ENCODE peak calls at places on chromosomes 4 and X, in seven cellular contexts. G, H, M, Q, W, U and I are unnamed samples. For H3K27me3, the result is how much of the 10 kb centered on the place peaks cover.

GRCh38 chr4:119627267-119628190 is 1.1 kb downstream of the PDE5A start:
- DNase-seq in G (no peak), H (peak), M (peak), Q (peak), W (no peak), U (peak), I (no peak)

GRCh38 chrX:120269379-120270035 is 18.9 kb downstream of the ZBTB33 start:
- DNase-seq in G (no peak), H (no peak), M (no peak), Q (no peak), W (no peak), U (no peak), I (no peak)

GRCh38 chrX:22666441-22666840 is 333.3 kb upstream of the DDX53 start:
- DNase-seq in G (peak), H (no peak), M (no peak), Q (no peak), W (no peak), U (no peak), I (no peak)

GRCh38 chrX:31580726-31581125 is 508.9 kb upstream of the FTHL17 start:
- DNase-seq in G (no peak), H (no peak), M (no peak), Q (no peak), W (peak), U (no peak), I (peak)

GRCh38 chr4:142473218-142473959 is 372.7 kb downstream of the INPP4B start:
- DNase-seq in G (no peak), H (no peak), M (no peak), Q (peak), W (peak), U (no peak), I (peak)

GRCh38 chr4:101328063-101328602 is 19.2 kb downstream of the PPP3CA start:
- DNase-seq in G (no peak), H (no peak), M (no peak), Q (no peak), W (no peak), U (no peak), I (no peak)

GRCh38 chrX:118978451-118978850 is 4.0 kb downstream of the LONRF3 start:
- DNase-seq in G (no peak), H (no peak), M (no peak), Q (no peak), W (no peak), U (no peak), I (no peak)

GRCh38 chr4:156659983-156660382 is 311.6 kb downstream of the PDGFC start:
- DNase-seq in G (no peak), H (no peak), M (no peak), Q (no peak), W (no peak), U (no peak), I (no peak)

GRCh38 chrX:1502241-1502640 is 34.7 kb downstream of the P2RY8 start:
- DNase-seq in G (no peak), H (no peak), M (no peak), Q (no peak), W (no peak), U (no peak), I (no peak)

GRCh38 chrX:137742846-137743245 is 176.9 kb downstream of the ZIC3 start:
- DNase-seq in G (no peak), H (no peak), M (no peak), Q (no peak), W (no peak), U (no peak), I (no peak)

GRCh38 chrX:137748827-137749226 is 182.9 kb downstream of the ZIC3 start:
- DNase-seq in G (no peak), H (no peak), M (no peak), Q (no peak), W (no peak), U (no peak), I (no peak)

GRCh38 chrX:137747231-137747630 is 181.3 kb downstream of the ZIC3 start:
- DNase-seq in G (no peak), H (no peak), M (no peak), Q (no peak), W (no peak), U (no peak), I (no peak)

GRCh38 chrX:137746289-137746688 is 180.4 kb downstream of the ZIC3 start:
- DNase-seq in G (no peak), H (no peak), M (no peak), Q (no peak), W (no peak), U (no peak), I (no peak)

DNA sequence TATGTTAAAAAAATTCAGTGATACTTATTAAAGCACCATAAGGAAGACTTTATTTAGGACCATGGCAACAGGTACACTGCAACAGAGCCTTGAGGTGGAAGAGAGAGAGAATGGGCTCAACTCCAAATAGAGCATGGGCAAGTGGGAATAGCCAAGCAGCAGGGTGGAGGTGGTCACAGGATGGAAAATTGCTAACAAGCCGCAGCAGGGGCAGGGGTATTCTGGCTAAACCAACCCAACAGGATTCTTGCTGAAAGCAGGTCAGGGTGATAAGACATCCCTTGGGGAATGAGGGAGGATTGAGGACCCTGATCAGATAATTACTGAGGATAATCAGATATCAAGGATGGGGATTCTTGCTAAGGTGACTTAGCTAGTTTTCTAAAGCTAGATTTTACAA is 177.5 kb downstream of the ZIC3 start:
- DNase-seq in G (no peak), H (no peak), M (no peak), Q (no peak), W (no peak), U (no peak), I (no peak)
- TF ChIP-seq CTCF in G (no peak), H (no peak), M (no peak), Q (no peak), W (no peak), U (no peak), I (no peak)

GRCh38 chr4:58983887-58984286 is 1873.7 kb upstream of the IGFBP7 start:
- DNase-seq in G (no peak), H (no peak), M (no peak), Q (no peak), W (no peak), U (no peak), I (no peak)
- H3K27me3 ChIP-seq in G (under half), H (under half), M (under half), Q (under half), W (under half), U (under half), I (under half)

GRCh38 chr4:185796176-185796575 is 15.8 kb downstream of the SORBS2 start:
- DNase-seq in G (no peak), H (no peak), M (no peak), Q (no peak), W (no peak), U (no peak), I (no peak)
- H3K4me3 ChIP-seq in G (no peak), H (no peak), M (no peak), Q (no peak), W (no peak), U (no peak), I (no peak)

GRCh38 chr4:53967971-53968370 is 96.4 kb downstream of the CHIC2 start:
- DNase-seq in G (no peak), H (no peak), M (no peak), Q (no peak), W (no peak), U (no peak), I (no peak)
- TF ChIP-seq CTCF in G (no peak), H (no peak), M (no peak), Q (no peak), W (no peak), U (no peak), I (no peak)

GRCh38 chr4:3486556-3487270 is 23.6 kb downstream of the DOK7 start:
- DNase-seq in G (no peak), H (no peak), M (no peak), Q (no peak), W (no peak), U (no peak), I (no peak)

GRCh38 chr4:3487861-3488260 is 24.8 kb downstream of the DOK7 start:
- DNase-seq in G (no peak), H (no peak), M (no peak), Q (no peak), W (no peak), U (no peak), I (no peak)

GRCh38 chr4:3485011-3485881 is 22.1 kb downstream of the DOK7 start:
- DNase-seq in G (no peak), H (no peak), M (no peak), Q (no peak), W (peak), U (no peak), I (no peak)

GRCh38 chr4:3484057-3484973 is 21.2 kb downstream of the DOK7 start:
- DNase-seq in G (peak), H (peak), M (peak), Q (peak), W (peak), U (no peak), I (peak)

DNA sequence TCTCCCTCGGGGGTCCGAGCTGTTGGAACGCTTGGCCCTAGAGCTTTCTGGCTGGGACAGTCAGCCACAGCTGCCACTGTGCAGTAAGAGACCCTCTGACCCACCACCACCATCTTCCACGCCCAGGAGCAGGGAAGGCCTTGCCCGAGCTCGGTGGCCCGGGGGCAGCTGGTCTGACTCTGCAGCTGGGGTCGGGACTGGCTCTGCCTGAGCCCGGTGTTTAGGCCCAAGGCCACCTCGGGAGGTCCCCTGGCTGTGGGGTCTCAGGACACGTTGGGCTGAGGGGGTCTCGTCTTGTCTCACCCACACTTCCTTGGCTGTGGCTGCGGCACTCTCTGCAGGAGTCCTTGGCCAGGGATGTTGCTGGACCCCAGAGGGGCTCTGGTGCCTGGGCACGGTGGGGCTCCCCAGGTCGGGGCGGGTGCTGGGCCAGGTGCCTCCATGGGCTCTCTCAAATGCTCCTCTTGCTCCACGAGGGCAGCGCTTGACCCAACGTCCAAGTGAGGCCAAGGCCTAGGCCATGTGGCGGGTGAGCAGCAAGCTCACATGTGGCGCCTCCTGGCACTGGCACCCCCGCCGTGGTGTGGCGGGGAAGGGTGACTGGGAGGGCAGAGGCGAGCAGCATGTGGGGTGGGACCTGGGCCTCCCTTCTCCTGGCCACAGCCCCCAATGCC is 22.9 kb downstream of the DOK7 start:
- DNase-seq in G (no peak), H (no peak), M (no peak), Q (no peak), W (no peak), U (no peak), I (no peak)
- H3K27me3 ChIP-seq in G (half or more), H (under half), M (under half), Q (under half), W (under half), U (under half), I (under half)

GRCh38 chr4:10461091-10461849 is 4.0 kb upstream of the ZNF518B start:
- DNase-seq in G (no peak), H (no peak), M (peak), Q (peak), W (no peak), U (peak), I (no peak)
- H3K4me3 ChIP-seq in G (no peak), H (peak), M (no peak), Q (peak), W (no peak), U (peak), I (peak)